ENCODE peak calls at places on chromosome 17, in eight cellular contexts. One of them, this sample, is unnamed.

GRCh38 chr17:36773039-36773438 is 164.2 kb upstream of the LHX1 start:
- DNase-seq in CD8-positive, alpha-beta T cell: no peak
- DNase-seq in activated T-cell treated with anti-CD3 and anti-CD28 coated beads for 1 hour: no peak
- DNase-seq in iris pigment epithelial cell: no peak
- DNase-seq in fibroblast of the aortic adventitia: no peak
- DNase-seq in stimulated activated naive B cell treated with anti-CD40 and anti-IgM and Interleukin-4, amounts not matched to agents 10 μg/mL and 1 μg/mL and 100 μg/mL, for 72 hours: no peak
- DNase-seq in NCI-H1092: no peak
- DNase-seq in lower lobe of right lung: no peak
- DNase-seq in this sample: no peak

GRCh38 chr17:77957215-77957868 is 1.2 kb upstream of the TNRC6C start:
- DNase-seq in CD8-positive, alpha-beta T cell: no peak
- DNase-seq in activated T-cell treated with anti-CD3 and anti-CD28 coated beads for 1 hour: no peak
- DNase-seq in iris pigment epithelial cell: peak
- DNase-seq in fibroblast of the aortic adventitia: peak
- DNase-seq in stimulated activated naive B cell treated with anti-CD40 and anti-IgM and Interleukin-4, amounts not matched to agents 10 μg/mL and 1 μg/mL and 100 μg/mL, for 72 hours: no peak
- DNase-seq in NCI-H1092: no peak
- DNase-seq in lower lobe of right lung: no peak
- DNase-seq in this sample: peak

GRCh38 chr17:76497699-76497978 is 3.6 kb downstream of the RHBDF2 start:
- DNase-seq in CD8-positive, alpha-beta T cell: no peak
- DNase-seq in activated T-cell treated with anti-CD3 and anti-CD28 coated beads for 1 hour: no peak
- DNase-seq in iris pigment epithelial cell: no peak
- DNase-seq in fibroblast of the aortic adventitia: no peak
- DNase-seq in stimulated activated naive B cell treated with anti-CD40 and anti-IgM and Interleukin-4, amounts not matched to agents 10 μg/mL and 1 μg/mL and 100 μg/mL, for 72 hours: no peak
- DNase-seq in NCI-H1092: no peak
- DNase-seq in lower lobe of right lung: no peak
- DNase-seq in this sample: no peak

GRCh38 chr17:8360260-8360659 is 16.2 kb downstream of the KRABD2 start:
- DNase-seq in CD8-positive, alpha-beta T cell: no peak
- DNase-seq in activated T-cell treated with anti-CD3 and anti-CD28 coated beads for 1 hour: no peak
- DNase-seq in iris pigment epithelial cell: no peak
- DNase-seq in fibroblast of the aortic adventitia: no peak
- DNase-seq in stimulated activated naive B cell treated with anti-CD40 and anti-IgM and Interleukin-4, amounts not matched to agents 10 μg/mL and 1 μg/mL and 100 μg/mL, for 72 hours: no peak
- DNase-seq in NCI-H1092: no peak
- DNase-seq in lower lobe of right lung: no peak
- DNase-seq in this sample: peak

GRCh38 chr17:49515196-49515770 is 20.2 kb downstream of the NGFR start:
- DNase-seq in CD8-positive, alpha-beta T cell: no peak
- DNase-seq in activated T-cell treated with anti-CD3 and anti-CD28 coated beads for 1 hour: no peak
- DNase-seq in iris pigment epithelial cell: peak
- DNase-seq in fibroblast of the aortic adventitia: peak
- DNase-seq in stimulated activated naive B cell treated with anti-CD40 and anti-IgM and Interleukin-4, amounts not matched to agents 10 μg/mL and 1 μg/mL and 100 μg/mL, for 72 hours: peak
- DNase-seq in NCI-H1092: no peak
- DNase-seq in lower lobe of right lung: peak
- DNase-seq in this sample: peak

GRCh38 chr17:82551779-82552457 is 32.4 kb downstream of the FOXK2 start:
- DNase-seq in CD8-positive, alpha-beta T cell: peak
- DNase-seq in activated T-cell treated with anti-CD3 and anti-CD28 coated beads for 1 hour: peak
- DNase-seq in iris pigment epithelial cell: peak
- DNase-seq in fibroblast of the aortic adventitia: peak
- DNase-seq in stimulated activated naive B cell treated with anti-CD40 and anti-IgM and Interleukin-4, amounts not matched to agents 10 μg/mL and 1 μg/mL and 100 μg/mL, for 72 hours: peak
- DNase-seq in NCI-H1092: peak
- DNase-seq in lower lobe of right lung: peak
- DNase-seq in this sample: peak

GRCh38 chr17:41585301-41585700 is 1.4 kb downstream of the KRT14 start:
- DNase-seq in CD8-positive, alpha-beta T cell: no peak
- DNase-seq in activated T-cell treated with anti-CD3 and anti-CD28 coated beads for 1 hour: no peak
- DNase-seq in iris pigment epithelial cell: no peak
- DNase-seq in fibroblast of the aortic adventitia: no peak
- DNase-seq in stimulated activated naive B cell treated with anti-CD40 and anti-IgM and Interleukin-4, amounts not matched to agents 10 μg/mL and 1 μg/mL and 100 μg/mL, for 72 hours: no peak
- DNase-seq in NCI-H1092: no peak
- DNase-seq in lower lobe of right lung: no peak
- DNase-seq in this sample: no peak

GRCh38 chr17:41177727-41178271 is at the start of gene KRTAP4-2:
- DNase-seq in CD8-positive, alpha-beta T cell: no peak
- DNase-seq in activated T-cell treated with anti-CD3 and anti-CD28 coated beads for 1 hour: no peak
- DNase-seq in iris pigment epithelial cell: no peak
- DNase-seq in fibroblast of the aortic adventitia: no peak
- DNase-seq in stimulated activated naive B cell treated with anti-CD40 and anti-IgM and Interleukin-4, amounts not matched to agents 10 μg/mL and 1 μg/mL and 100 μg/mL, for 72 hours: no peak
- DNase-seq in NCI-H1092: no peak
- DNase-seq in lower lobe of right lung: peak
- DNase-seq in this sample: no peak

GRCh38 chr17:57234252-57235092 is 21.9 kb upstream of the MSI2 start:
- DNase-seq in CD8-positive, alpha-beta T cell: no peak
- DNase-seq in activated T-cell treated with anti-CD3 and anti-CD28 coated beads for 1 hour: no peak
- DNase-seq in iris pigment epithelial cell: no peak
- DNase-seq in fibroblast of the aortic adventitia: no peak
- DNase-seq in stimulated activated naive B cell treated with anti-CD40 and anti-IgM and Interleukin-4, amounts not matched to agents 10 μg/mL and 1 μg/mL and 100 μg/mL, for 72 hours: no peak
- DNase-seq in NCI-H1092: peak
- DNase-seq in lower lobe of right lung: no peak
- DNase-seq in this sample: no peak

GRCh38 chr17:49638818-49639217 is 39.1 kb downstream of the SPOP start:
- DNase-seq in CD8-positive, alpha-beta T cell: no peak
- DNase-seq in activated T-cell treated with anti-CD3 and anti-CD28 coated beads for 1 hour: no peak
- DNase-seq in iris pigment epithelial cell: no peak
- DNase-seq in fibroblast of the aortic adventitia: no peak
- DNase-seq in stimulated activated naive B cell treated with anti-CD40 and anti-IgM and Interleukin-4, amounts not matched to agents 10 μg/mL and 1 μg/mL and 100 μg/mL, for 72 hours: no peak
- DNase-seq in NCI-H1092: no peak
- DNase-seq in lower lobe of right lung: no peak
- DNase-seq in this sample: no peak

GRCh38 chr17:44363613-44364159 is at the start of gene FAM171A2:
- DNase-seq in CD8-positive, alpha-beta T cell: peak
- DNase-seq in activated T-cell treated with anti-CD3 and anti-CD28 coated beads for 1 hour: peak
- DNase-seq in iris pigment epithelial cell: peak
- DNase-seq in fibroblast of the aortic adventitia: peak
- DNase-seq in stimulated activated naive B cell treated with anti-CD40 and anti-IgM and Interleukin-4, amounts not matched to agents 10 μg/mL and 1 μg/mL and 100 μg/mL, for 72 hours: peak
- DNase-seq in NCI-H1092: peak
- DNase-seq in lower lobe of right lung: peak
- DNase-seq in this sample: no peak

GRCh38 chr17:82599674-82600661 is 48.3 kb downstream of the WDR45B start:
- DNase-seq in CD8-positive, alpha-beta T cell: no peak
- DNase-seq in activated T-cell treated with anti-CD3 and anti-CD28 coated beads for 1 hour: no peak
- DNase-seq in iris pigment epithelial cell: no peak
- DNase-seq in fibroblast of the aortic adventitia: no peak
- DNase-seq in stimulated activated naive B cell treated with anti-CD40 and anti-IgM and Interleukin-4, amounts not matched to agents 10 μg/mL and 1 μg/mL and 100 μg/mL, for 72 hours: no peak
- DNase-seq in NCI-H1092: no peak
- DNase-seq in lower lobe of right lung: peak
- DNase-seq in this sample: no peak

GRCh38 chr17:30084773-30085172 is 31.8 kb upstream of the NSRP1 start:
- DNase-seq in CD8-positive, alpha-beta T cell: no peak
- DNase-seq in activated T-cell treated with anti-CD3 and anti-CD28 coated beads for 1 hour: no peak
- DNase-seq in iris pigment epithelial cell: no peak
- DNase-seq in fibroblast of the aortic adventitia: no peak
- DNase-seq in stimulated activated naive B cell treated with anti-CD40 and anti-IgM and Interleukin-4, amounts not matched to agents 10 μg/mL and 1 μg/mL and 100 μg/mL, for 72 hours: no peak
- DNase-seq in NCI-H1092: no peak
- DNase-seq in lower lobe of right lung: no peak
- DNase-seq in this sample: no peak

GRCh38 chr17:41190328-41190727 is 641 bp downstream of the KRTAP9-1 start:
- DNase-seq in CD8-positive, alpha-beta T cell: no peak
- DNase-seq in activated T-cell treated with anti-CD3 and anti-CD28 coated beads for 1 hour: no peak
- DNase-seq in iris pigment epithelial cell: no peak
- DNase-seq in fibroblast of the aortic adventitia: no peak
- DNase-seq in stimulated activated naive B cell treated with anti-CD40 and anti-IgM and Interleukin-4, amounts not matched to agents 10 μg/mL and 1 μg/mL and 100 μg/mL, for 72 hours: no peak
- DNase-seq in NCI-H1092: no peak
- DNase-seq in lower lobe of right lung: no peak
- DNase-seq in this sample: no peak

GRCh38 chr17:29179232-29180036 is 764 bp downstream of the MYO18A start:
- DNase-seq in CD8-positive, alpha-beta T cell: no peak
- DNase-seq in activated T-cell treated with anti-CD3 and anti-CD28 coated beads for 1 hour: no peak
- DNase-seq in iris pigment epithelial cell: no peak
- DNase-seq in fibroblast of the aortic adventitia: no peak
- DNase-seq in stimulated activated naive B cell treated with anti-CD40 and anti-IgM and Interleukin-4, amounts not matched to agents 10 μg/mL and 1 μg/mL and 100 μg/mL, for 72 hours: no peak
- DNase-seq in NCI-H1092: peak
- DNase-seq in lower lobe of right lung: peak
- DNase-seq in this sample: no peak

GRCh38 chr17:49991409-49991808 is 3.6 kb downstream of the DLX3 start:
- DNase-seq in CD8-positive, alpha-beta T cell: no peak
- DNase-seq in activated T-cell treated with anti-CD3 and anti-CD28 coated beads for 1 hour: no peak
- DNase-seq in iris pigment epithelial cell: no peak
- DNase-seq in fibroblast of the aortic adventitia: no peak
- DNase-seq in stimulated activated naive B cell treated with anti-CD40 and anti-IgM and Interleukin-4, amounts not matched to agents 10 μg/mL and 1 μg/mL and 100 μg/mL, for 72 hours: no peak
- DNase-seq in NCI-H1092: no peak
- DNase-seq in lower lobe of right lung: no peak
- DNase-seq in this sample: no peak

GRCh38 chr17:4751925-4752324 is 12.2 kb upstream of the CXCL16 start:
- DNase-seq in CD8-positive, alpha-beta T cell: no peak
- DNase-seq in activated T-cell treated with anti-CD3 and anti-CD28 coated beads for 1 hour: no peak
- DNase-seq in iris pigment epithelial cell: peak
- DNase-seq in fibroblast of the aortic adventitia: peak
- DNase-seq in stimulated activated naive B cell treated with anti-CD40 and anti-IgM and Interleukin-4, amounts not matched to agents 10 μg/mL and 1 μg/mL and 100 μg/mL, for 72 hours: no peak
- DNase-seq in NCI-H1092: no peak
- DNase-seq in lower lobe of right lung: no peak
- DNase-seq in this sample: peak

GRCh38 chr17:80937501-80938356 is 53.9 kb upstream of the CHMP6 start:
- DNase-seq in CD8-positive, alpha-beta T cell: no peak
- DNase-seq in activated T-cell treated with anti-CD3 and anti-CD28 coated beads for 1 hour: no peak
- DNase-seq in iris pigment epithelial cell: no peak
- DNase-seq in fibroblast of the aortic adventitia: peak
- DNase-seq in stimulated activated naive B cell treated with anti-CD40 and anti-IgM and Interleukin-4, amounts not matched to agents 10 μg/mL and 1 μg/mL and 100 μg/mL, for 72 hours: no peak
- DNase-seq in NCI-H1092: no peak
- DNase-seq in lower lobe of right lung: no peak
- DNase-seq in this sample: no peak

GRCh38 chr17:42585353-42585752 is 7.8 kb upstream of the PSMC3IP start:
- DNase-seq in CD8-positive, alpha-beta T cell: no peak
- DNase-seq in activated T-cell treated with anti-CD3 and anti-CD28 coated beads for 1 hour: no peak
- DNase-seq in iris pigment epithelial cell: peak
- DNase-seq in fibroblast of the aortic adventitia: no peak
- DNase-seq in stimulated activated naive B cell treated with anti-CD40 and anti-IgM and Interleukin-4, amounts not matched to agents 10 μg/mL and 1 μg/mL and 100 μg/mL, for 72 hours: no peak
- DNase-seq in NCI-H1092: no peak
- DNase-seq in lower lobe of right lung: no peak
- DNase-seq in this sample: no peak

GRCh38 chr17:77706938-77707337 is 251.6 kb upstream of the TNRC6C start:
- DNase-seq in CD8-positive, alpha-beta T cell: no peak
- DNase-seq in activated T-cell treated with anti-CD3 and anti-CD28 coated beads for 1 hour: no peak
- DNase-seq in iris pigment epithelial cell: no peak
- DNase-seq in fibroblast of the aortic adventitia: no peak
- DNase-seq in stimulated activated naive B cell treated with anti-CD40 and anti-IgM and Interleukin-4, amounts not matched to agents 10 μg/mL and 1 μg/mL and 100 μg/mL, for 72 hours: no peak
- DNase-seq in NCI-H1092: no peak
- DNase-seq in lower lobe of right lung: no peak
- DNase-seq in this sample: no peak

GRCh38 chr17:72386619-72387237 is 265.9 kb downstream of the SOX9 start:
- DNase-seq in CD8-positive, alpha-beta T cell: no peak
- DNase-seq in activated T-cell treated with anti-CD3 and anti-CD28 coated beads for 1 hour: no peak
- DNase-seq in iris pigment epithelial cell: no peak
- DNase-seq in fibroblast of the aortic adventitia: no peak
- DNase-seq in stimulated activated naive B cell treated with anti-CD40 and anti-IgM and Interleukin-4, amounts not matched to agents 10 μg/mL and 1 μg/mL and 100 μg/mL, for 72 hours: no peak
- DNase-seq in NCI-H1092: peak
- DNase-seq in lower lobe of right lung: no peak
- DNase-seq in this sample: no peak

GRCh38 chr17:64622931-64623654 is 39.0 kb downstream of the SMURF2 start:
- DNase-seq in CD8-positive, alpha-beta T cell: no peak
- DNase-seq in activated T-cell treated with anti-CD3 and anti-CD28 coated beads for 1 hour: no peak
- DNase-seq in iris pigment epithelial cell: peak
- DNase-seq in fibroblast of the aortic adventitia: peak
- DNase-seq in stimulated activated naive B cell treated with anti-CD40 and anti-IgM and Interleukin-4, amounts not matched to agents 10 μg/mL and 1 μg/mL and 100 μg/mL, for 72 hours: no peak
- DNase-seq in NCI-H1092: no peak
- DNase-seq in lower lobe of right lung: no peak
- DNase-seq in this sample: peak

GRCh38 chr17:21397341-21398050 is 21.3 kb downstream of the KCNJ12 start:
- DNase-seq in CD8-positive, alpha-beta T cell: no peak
- DNase-seq in activated T-cell treated with anti-CD3 and anti-CD28 coated beads for 1 hour: no peak
- DNase-seq in iris pigment epithelial cell: peak
- DNase-seq in fibroblast of the aortic adventitia: peak
- DNase-seq in stimulated activated naive B cell treated with anti-CD40 and anti-IgM and Interleukin-4, amounts not matched to agents 10 μg/mL and 1 μg/mL and 100 μg/mL, for 72 hours: no peak
- DNase-seq in NCI-H1092: no peak
- DNase-seq in lower lobe of right lung: no peak
- DNase-seq in this sample: peak

GRCh38 chr17:61280338-61280737 is 119.3 kb upstream of the TBX2 start:
- DNase-seq in CD8-positive, alpha-beta T cell: no peak
- DNase-seq in activated T-cell treated with anti-CD3 and anti-CD28 coated beads for 1 hour: no peak
- DNase-seq in iris pigment epithelial cell: no peak
- DNase-seq in fibroblast of the aortic adventitia: no peak
- DNase-seq in stimulated activated naive B cell treated with anti-CD40 and anti-IgM and Interleukin-4, amounts not matched to agents 10 μg/mL and 1 μg/mL and 100 μg/mL, for 72 hours: no peak
- DNase-seq in NCI-H1092: no peak
- DNase-seq in lower lobe of right lung: no peak
- DNase-seq in this sample: no peak

GRCh38 chr17:40311575-40311974 is 2.6 kb downstream of the RARA start:
- DNase-seq in CD8-positive, alpha-beta T cell: no peak
- DNase-seq in activated T-cell treated with anti-CD3 and anti-CD28 coated beads for 1 hour: no peak
- DNase-seq in iris pigment epithelial cell: no peak
- DNase-seq in fibroblast of the aortic adventitia: peak
- DNase-seq in stimulated activated naive B cell treated with anti-CD40 and anti-IgM and Interleukin-4, amounts not matched to agents 10 μg/mL and 1 μg/mL and 100 μg/mL, for 72 hours: no peak
- DNase-seq in NCI-H1092: peak
- DNase-seq in lower lobe of right lung: peak
- DNase-seq in this sample: no peak

GRCh38 chr17:6753006-6753445 is 2.8 kb upstream of the XAF1 start:
- DNase-seq in CD8-positive, alpha-beta T cell: no peak
- DNase-seq in activated T-cell treated with anti-CD3 and anti-CD28 coated beads for 1 hour: peak
- DNase-seq in iris pigment epithelial cell: peak
- DNase-seq in fibroblast of the aortic adventitia: peak
- DNase-seq in stimulated activated naive B cell treated with anti-CD40 and anti-IgM and Interleukin-4, amounts not matched to agents 10 μg/mL and 1 μg/mL and 100 μg/mL, for 72 hours: no peak
- DNase-seq in NCI-H1092: no peak
- DNase-seq in lower lobe of right lung: peak
- DNase-seq in this sample: peak

GRCh38 chr17:260031-260791 is 78.8 kb upstream of the DOC2B start:
- DNase-seq in CD8-positive, alpha-beta T cell: no peak
- DNase-seq in activated T-cell treated with anti-CD3 and anti-CD28 coated beads for 1 hour: no peak
- DNase-seq in iris pigment epithelial cell: no peak
- DNase-seq in fibroblast of the aortic adventitia: no peak
- DNase-seq in stimulated activated naive B cell treated with anti-CD40 and anti-IgM and Interleukin-4, amounts not matched to agents 10 μg/mL and 1 μg/mL and 100 μg/mL, for 72 hours: no peak
- DNase-seq in NCI-H1092: no peak
- DNase-seq in lower lobe of right lung: peak
- DNase-seq in this sample: no peak

GRCh38 chr17:82153295-82153691 is 55.3 kb upstream of the FASN start:
- DNase-seq in CD8-positive, alpha-beta T cell: no peak
- DNase-seq in activated T-cell treated with anti-CD3 and anti-CD28 coated beads for 1 hour: no peak
- DNase-seq in iris pigment epithelial cell: no peak
- DNase-seq in fibroblast of the aortic adventitia: no peak
- DNase-seq in stimulated activated naive B cell treated with anti-CD40 and anti-IgM and Interleukin-4, amounts not matched to agents 10 μg/mL and 1 μg/mL and 100 μg/mL, for 72 hours: no peak
- DNase-seq in NCI-H1092: no peak
- DNase-seq in lower lobe of right lung: no peak
- DNase-seq in this sample: no peak

GRCh38 chr17:31489295-31490018 is 98.0 kb downstream of the RAB11FIP4 start:
- DNase-seq in CD8-positive, alpha-beta T cell: no peak
- DNase-seq in activated T-cell treated with anti-CD3 and anti-CD28 coated beads for 1 hour: no peak
- DNase-seq in iris pigment epithelial cell: no peak
- DNase-seq in fibroblast of the aortic adventitia: no peak
- DNase-seq in stimulated activated naive B cell treated with anti-CD40 and anti-IgM and Interleukin-4, amounts not matched to agents 10 μg/mL and 1 μg/mL and 100 μg/mL, for 72 hours: no peak
- DNase-seq in NCI-H1092: no peak
- DNase-seq in lower lobe of right lung: peak
- DNase-seq in this sample: no peak

GRCh38 chr17:45672301-45672700 is 111.8 kb upstream of the CRHR1 start:
- DNase-seq in CD8-positive, alpha-beta T cell: no peak
- DNase-seq in activated T-cell treated with anti-CD3 and anti-CD28 coated beads for 1 hour: no peak
- DNase-seq in iris pigment epithelial cell: no peak
- DNase-seq in fibroblast of the aortic adventitia: no peak
- DNase-seq in stimulated activated naive B cell treated with anti-CD40 and anti-IgM and Interleukin-4, amounts not matched to agents 10 μg/mL and 1 μg/mL and 100 μg/mL, for 72 hours: no peak
- DNase-seq in NCI-H1092: no peak
- DNase-seq in lower lobe of right lung: peak
- DNase-seq in this sample: no peak

This sample was measured in amniotic epithelial cell.